ENCODE peak calls at places on chromosomes 6 and 20, in nine cellular contexts. One of them, this sample, is unnamed.

GRCh38 chr6:156701961-156702360 is 75.2 kb upstream of the ARID1B start:
- DNase-seq in H7: no peak
- DNase-seq in lung microvascular endothelial cell: no peak
- DNase-seq in Daoy: no peak
- DNase-seq in ovary: no peak
- DNase-seq in mucosa of gallbladder: no peak
- DNase-seq in prostate gland: no peak
- DNase-seq in NCI-H187 treated with DMSO at 0.1 percent for 48 hours: no peak
- DNase-seq in CD8-positive, alpha-beta memory T cell: no peak
- DNase-seq in this sample: no peak

GRCh38 chr6:1636971-1637871 is 27.5 kb downstream of the FOXC1 start:
- DNase-seq in Daoy: peak
- DNase-seq in H7: no peak
- DNase-seq in NCI-H187 treated with DMSO at 0.1 percent for 48 hours: no peak
- DNase-seq in prostate gland: no peak
- DNase-seq in ovary: no peak
- DNase-seq in mucosa of gallbladder: no peak
- DNase-seq in lung microvascular endothelial cell: no peak
- DNase-seq in CD8-positive, alpha-beta memory T cell: no peak
- DNase-seq in this sample: peak

GRCh38 chr20:38238834-38239233 is 21.7 kb downstream of the KIAA1755 start:
- DNase-seq in H7: no peak
- DNase-seq in mucosa of gallbladder: no peak
- DNase-seq in Daoy: no peak
- DNase-seq in NCI-H187 treated with DMSO at 0.1 percent for 48 hours: no peak
- DNase-seq in prostate gland: no peak
- DNase-seq in ovary: no peak
- DNase-seq in CD8-positive, alpha-beta memory T cell: no peak
- DNase-seq in lung microvascular endothelial cell: no peak
- DNase-seq in this sample: no peak

GRCh38 chr6:6893701-6894100 is 214.1 kb upstream of the RREB1 start:
- DNase-seq in prostate gland: no peak
- DNase-seq in CD8-positive, alpha-beta memory T cell: no peak
- DNase-seq in ovary: no peak
- DNase-seq in mucosa of gallbladder: no peak
- DNase-seq in H7: no peak
- DNase-seq in NCI-H187 treated with DMSO at 0.1 percent for 48 hours: no peak
- DNase-seq in lung microvascular endothelial cell: no peak
- DNase-seq in Daoy: no peak
- DNase-seq in this sample: no peak

GRCh38 chr6:45438156-45438555 is 60.4 kb upstream of the SUPT3H start:
- DNase-seq in lung microvascular endothelial cell: no peak
- DNase-seq in prostate gland: no peak
- DNase-seq in mucosa of gallbladder: no peak
- DNase-seq in Daoy: no peak
- DNase-seq in ovary: no peak
- DNase-seq in CD8-positive, alpha-beta memory T cell: no peak
- DNase-seq in H7: no peak
- DNase-seq in NCI-H187 treated with DMSO at 0.1 percent for 48 hours: no peak
- DNase-seq in this sample: no peak

GRCh38 chr6:82712826-82713225 is 349.2 kb downstream of the TPBG start:
- DNase-seq in prostate gland: no peak
- DNase-seq in lung microvascular endothelial cell: peak
- DNase-seq in NCI-H187 treated with DMSO at 0.1 percent for 48 hours: no peak
- DNase-seq in mucosa of gallbladder: no peak
- DNase-seq in CD8-positive, alpha-beta memory T cell: no peak
- DNase-seq in H7: no peak
- DNase-seq in ovary: no peak
- DNase-seq in Daoy: no peak
- DNase-seq in this sample: no peak

GRCh38 chr6:13407709-13408695 is 79.4 kb downstream of the GFOD1 start:
- DNase-seq in ovary: no peak
- DNase-seq in NCI-H187 treated with DMSO at 0.1 percent for 48 hours: no peak
- DNase-seq in CD8-positive, alpha-beta memory T cell: no peak
- DNase-seq in mucosa of gallbladder: peak
- DNase-seq in H7: no peak
- DNase-seq in Daoy: no peak
- DNase-seq in prostate gland: no peak
- DNase-seq in lung microvascular endothelial cell: no peak
- DNase-seq in this sample: peak

GRCh38 chr6:155943635-155944034 is 488.0 kb upstream of the NOX3 start:
- DNase-seq in prostate gland: no peak
- DNase-seq in ovary: no peak
- DNase-seq in lung microvascular endothelial cell: no peak
- DNase-seq in Daoy: no peak
- DNase-seq in NCI-H187 treated with DMSO at 0.1 percent for 48 hours: no peak
- DNase-seq in CD8-positive, alpha-beta memory T cell: no peak
- DNase-seq in H7: no peak
- DNase-seq in mucosa of gallbladder: no peak
- DNase-seq in this sample: no peak

GRCh38 chr6:135236732-135237131 is 55.6 kb downstream of the MYB start:
- DNase-seq in NCI-H187 treated with DMSO at 0.1 percent for 48 hours: no peak
- DNase-seq in Daoy: no peak
- DNase-seq in ovary: no peak
- DNase-seq in mucosa of gallbladder: no peak
- DNase-seq in lung microvascular endothelial cell: no peak
- DNase-seq in prostate gland: no peak
- DNase-seq in CD8-positive, alpha-beta memory T cell: no peak
- DNase-seq in H7: no peak
- DNase-seq in this sample: no peak

GRCh38 chr20:62205618-62206387 is 14.3 kb downstream of the HRH3 start:
- DNase-seq in prostate gland: no peak
- DNase-seq in CD8-positive, alpha-beta memory T cell: no peak
- DNase-seq in NCI-H187 treated with DMSO at 0.1 percent for 48 hours: no peak
- DNase-seq in H7: no peak
- DNase-seq in mucosa of gallbladder: no peak
- DNase-seq in lung microvascular endothelial cell: no peak
- DNase-seq in ovary: no peak
- DNase-seq in Daoy: no peak
- DNase-seq in this sample: no peak

GRCh38 chr6:139367810-139368321 is 6.6 kb downstream of the CITED2 start:
- DNase-seq in lung microvascular endothelial cell: peak
- DNase-seq in Daoy: no peak
- DNase-seq in CD8-positive, alpha-beta memory T cell: no peak
- DNase-seq in NCI-H187 treated with DMSO at 0.1 percent for 48 hours: no peak
- DNase-seq in H7: peak
- DNase-seq in prostate gland: no peak
- DNase-seq in mucosa of gallbladder: no peak
- DNase-seq in ovary: no peak
- DNase-seq in this sample: no peak

GRCh38 chr6:1611322-1611571 is 1.5 kb downstream of the FOXC1 start:
- DNase-seq in Daoy: peak
- DNase-seq in ovary: no peak
- DNase-seq in NCI-H187 treated with DMSO at 0.1 percent for 48 hours: no peak
- DNase-seq in mucosa of gallbladder: no peak
- DNase-seq in CD8-positive, alpha-beta memory T cell: no peak
- DNase-seq in H7: peak
- DNase-seq in prostate gland: no peak
- DNase-seq in lung microvascular endothelial cell: peak
- DNase-seq in this sample: peak

GRCh38 chr20:1664911-1665310 is 7.3 kb upstream of the SIRPG start:
- DNase-seq in prostate gland: no peak
- DNase-seq in lung microvascular endothelial cell: no peak
- DNase-seq in Daoy: no peak
- DNase-seq in H7: no peak
- DNase-seq in mucosa of gallbladder: no peak
- DNase-seq in CD8-positive, alpha-beta memory T cell: peak
- DNase-seq in NCI-H187 treated with DMSO at 0.1 percent for 48 hours: no peak
- DNase-seq in ovary: no peak
- DNase-seq in this sample: no peak